ENCODE peak calls at places on chromosomes 6 and 20, in nine cellular contexts. G is cardiac muscle cell, Q is heart left ventricle, K is A549, T is transverse colon, I is ovary, E is colonic mucosa, A is hepatocyte, W is Panc1. Y is an unnamed sample.

GRCh38 chr6:70375166-70375565 is 38.1 kb upstream of the FAM135A start:
- DNase-seq in G (no peak), Q (no peak), K (no peak), T (no peak), I (no peak), E (no peak), A (no peak), W (peak), Y (no peak)

GRCh38 chr20:3406481-3407425 is 716 bp downstream of the DNAAF9 start:
- DNase-seq in G (peak), Q (peak), K (peak), T (peak), I (peak), E (peak), A (peak), W (no peak), Y (peak)

GRCh38 chr6:133198725-133199124 is 42.4 kb upstream of the EYA4 start:
- DNase-seq in G (no peak), Q (no peak), K (no peak), T (no peak), I (no peak), E (no peak), A (no peak), W (no peak), Y (no peak)

GRCh38 chr6:120274547-120274946 is 925.0 kb upstream of the MAN1A1 start:
- DNase-seq in G (no peak), Q (no peak), K (no peak), T (no peak), I (no peak), E (no peak), A (no peak), W (no peak), Y (no peak)

GRCh38 chr6:137471497-137471896 is 22.7 kb downstream of the OLIG3 start:
- DNase-seq in G (no peak), Q (no peak), K (no peak), T (no peak), I (no peak), E (no peak), A (no peak), W (no peak), Y (no peak)

GRCh38 chr20:2740702-2741101 is 48.1 kb downstream of the EBF4 start:
- DNase-seq in G (no peak), Q (no peak), K (no peak), T (no peak), I (no peak), E (no peak), A (no peak), W (no peak), Y (no peak)

GRCh38 chr6:111080713-111081112 is 6.6 kb upstream of the SLC16A10 start:
- DNase-seq in G (no peak), Q (no peak), K (no peak), T (no peak), I (no peak), E (peak), A (no peak), W (no peak), Y (no peak)

GRCh38 chr20:46400253-46400652 is 6.2 kb downstream of the ELMO2 start:
- DNase-seq in G (peak), Q (peak), K (no peak), T (no peak), I (no peak), E (no peak), A (peak), W (no peak), Y (no peak)

GRCh38 chr20:60249436-60249835 is 291.2 kb downstream of the CDH26 start:
- DNase-seq in G (no peak), Q (no peak), K (peak), T (no peak), I (no peak), E (no peak), A (no peak), W (peak), Y (no peak)

GRCh38 chr6:135962731-135963130 is 111.2 kb downstream of the PDE7B start:
- DNase-seq in G (no peak), Q (no peak), K (no peak), T (no peak), I (no peak), E (no peak), A (no peak), W (no peak), Y (no peak)

GRCh38 chr6:6998194-6998569 is 109.6 kb upstream of the RREB1 start:
- DNase-seq in G (no peak), Q (no peak), K (no peak), T (no peak), I (no peak), E (no peak), A (no peak), W (no peak), Y (no peak)

GRCh38 chr6:37483502-37483901 is 16.2 kb downstream of the CCDC167 start:
- DNase-seq in G (no peak), Q (no peak), K (no peak), T (no peak), I (no peak), E (no peak), A (no peak), W (no peak), Y (no peak)

GRCh38 chr6:129929433-129929832 is 68.3 kb upstream of the TMEM244 start:
- DNase-seq in G (no peak), Q (no peak), K (no peak), T (no peak), I (no peak), E (no peak), A (peak), W (no peak), Y (no peak)

GRCh38 chr6:43575772-43576551 is at the start of the genes POLH and XPO5:
- DNase-seq in G (peak), Q (peak), K (peak), T (peak), I (peak), E (peak), A (peak), W (peak), Y (peak)

GRCh38 chr20:43999848-44000247 is 85.2 kb downstream of the TOX2 start:
- DNase-seq in G (no peak), Q (no peak), K (no peak), T (no peak), I (no peak), E (no peak), A (no peak), W (no peak), Y (no peak)

GRCh38 chr20:13412806-13413445 is 191.9 kb downstream of the ISM1 start:
- DNase-seq in G (no peak), Q (no peak), K (no peak), T (no peak), I (no peak), E (no peak), A (no peak), W (no peak), Y (no peak)

GRCh38 chr6:155645328-155645727 is 189.7 kb upstream of the NOX3 start:
- DNase-seq in G (no peak), Q (no peak), K (no peak), T (no peak), I (no peak), E (no peak), A (no peak), W (peak), Y (no peak)

GRCh38 chr20:63116412-63117106 is 99.4 kb downstream of the YTHDF1 start:
- DNase-seq in G (peak), Q (no peak), K (peak), T (no peak), I (no peak), E (no peak), A (peak), W (no peak), Y (peak)

GRCh38 chr6:50986319-50986718 is 167.6 kb downstream of the TFAP2B start:
- DNase-seq in G (no peak), Q (no peak), K (no peak), T (no peak), I (no peak), E (no peak), A (no peak), W (no peak), Y (no peak)

GRCh38 chr6:89254569-89254968 is 37.4 kb upstream of the GABRR1 start:
- DNase-seq in G (no peak), Q (no peak), K (no peak), T (no peak), I (no peak), E (no peak), A (no peak), W (no peak), Y (no peak)

GRCh38 chr20:18007534-18008292 is 38.9 kb downstream of the MGME1 start:
- DNase-seq in G (no peak), Q (peak), K (no peak), T (peak), I (peak), E (peak), A (no peak), W (no peak), Y (no peak)

GRCh38 chr6:87700729-87701675 is 1.0 kb downstream of the AKIRIN2 start:
- DNase-seq in G (peak), Q (peak), K (peak), T (peak), I (peak), E (peak), A (peak), W (no peak), Y (peak)

DNA sequence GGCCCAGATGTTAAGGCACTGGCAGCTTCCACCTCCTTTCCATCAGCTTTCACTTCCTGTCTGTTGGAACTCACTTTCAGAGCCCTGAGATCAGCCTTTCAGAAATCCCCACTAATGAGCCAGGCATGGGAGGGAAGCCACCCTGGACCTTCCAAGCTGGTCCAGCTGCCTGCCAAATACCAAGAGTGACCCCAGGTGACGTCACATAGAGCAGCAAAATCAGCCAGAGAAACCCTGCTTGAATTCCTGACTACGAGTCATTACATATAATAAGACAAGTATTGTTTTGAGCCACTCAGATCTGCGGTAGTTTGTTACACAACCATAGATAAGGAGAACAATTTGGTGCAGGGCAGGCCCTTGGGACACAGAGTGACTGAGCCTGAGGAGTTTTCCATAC is 556.0 kb upstream of the JAG1 start:
- DNase-seq in G (peak), Q (peak), K (peak), T (peak), I (peak), E (no peak), A (peak), W (peak), Y (peak)
- H3K27ac ChIP-seq in G (peak), Q (peak), K (peak), T (peak), I (peak), E (no peak), A (peak), W (peak), Y (peak)

DNA sequence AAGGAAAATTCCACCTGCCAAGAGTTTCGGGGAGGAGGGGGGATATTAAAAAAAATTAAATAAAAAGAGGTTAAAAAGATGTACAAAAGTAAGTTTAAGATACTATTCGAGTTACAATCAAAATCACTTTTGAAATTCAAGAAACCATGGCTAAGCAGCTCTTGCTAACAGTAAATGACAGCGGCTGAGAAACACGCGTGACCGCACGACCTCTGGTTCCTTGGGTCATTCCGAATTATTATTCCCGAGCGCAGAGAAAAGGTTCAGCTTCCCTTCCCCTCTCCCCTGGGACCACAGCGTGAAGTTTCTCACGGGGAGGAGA is 566 bp downstream of the TMEM242 start:
- DNase-seq in G (no peak), Q (no peak), K (no peak), T (no peak), I (no peak), E (no peak), A (no peak), W (no peak), Y (no peak)
- H3K27ac ChIP-seq in G (peak), Q (peak), K (peak), T (peak), I (peak), E (peak), A (peak), W (peak), Y (peak)

GRCh38 chr6:27687154-27688013 is 214.5 kb upstream of the ZNF184 start:
- DNase-seq in G (peak), Q (peak), K (no peak), T (peak), I (peak), E (peak), A (peak), W (peak), Y (peak)
- H3K27ac ChIP-seq in G (peak), Q (peak), K (peak), T (peak), I (peak), E (peak), A (peak), W (peak), Y (no peak)

GRCh38 chr20:50336631-50337030 is 146.0 kb downstream of the CEBPB start:
- DNase-seq in G (no peak), Q (no peak), K (no peak), T (no peak), I (no peak), E (no peak), A (no peak), W (no peak), Y (no peak)

GRCh38 chr20:50338479-50339195 is 148.0 kb downstream of the CEBPB start:
- DNase-seq in G (peak), Q (no peak), K (no peak), T (no peak), I (peak), E (no peak), A (no peak), W (no peak), Y (no peak)

GRCh38 chr20:50335866-50336265 is 145.2 kb downstream of the CEBPB start:
- DNase-seq in G (no peak), Q (no peak), K (no peak), T (no peak), I (no peak), E (no peak), A (no peak), W (no peak), Y (no peak)

GRCh38 chr20:50339196-50339901 is 148.7 kb downstream of the CEBPB start:
- DNase-seq in G (no peak), Q (no peak), K (no peak), T (no peak), I (peak), E (no peak), A (no peak), W (no peak), Y (no peak)

DNA sequence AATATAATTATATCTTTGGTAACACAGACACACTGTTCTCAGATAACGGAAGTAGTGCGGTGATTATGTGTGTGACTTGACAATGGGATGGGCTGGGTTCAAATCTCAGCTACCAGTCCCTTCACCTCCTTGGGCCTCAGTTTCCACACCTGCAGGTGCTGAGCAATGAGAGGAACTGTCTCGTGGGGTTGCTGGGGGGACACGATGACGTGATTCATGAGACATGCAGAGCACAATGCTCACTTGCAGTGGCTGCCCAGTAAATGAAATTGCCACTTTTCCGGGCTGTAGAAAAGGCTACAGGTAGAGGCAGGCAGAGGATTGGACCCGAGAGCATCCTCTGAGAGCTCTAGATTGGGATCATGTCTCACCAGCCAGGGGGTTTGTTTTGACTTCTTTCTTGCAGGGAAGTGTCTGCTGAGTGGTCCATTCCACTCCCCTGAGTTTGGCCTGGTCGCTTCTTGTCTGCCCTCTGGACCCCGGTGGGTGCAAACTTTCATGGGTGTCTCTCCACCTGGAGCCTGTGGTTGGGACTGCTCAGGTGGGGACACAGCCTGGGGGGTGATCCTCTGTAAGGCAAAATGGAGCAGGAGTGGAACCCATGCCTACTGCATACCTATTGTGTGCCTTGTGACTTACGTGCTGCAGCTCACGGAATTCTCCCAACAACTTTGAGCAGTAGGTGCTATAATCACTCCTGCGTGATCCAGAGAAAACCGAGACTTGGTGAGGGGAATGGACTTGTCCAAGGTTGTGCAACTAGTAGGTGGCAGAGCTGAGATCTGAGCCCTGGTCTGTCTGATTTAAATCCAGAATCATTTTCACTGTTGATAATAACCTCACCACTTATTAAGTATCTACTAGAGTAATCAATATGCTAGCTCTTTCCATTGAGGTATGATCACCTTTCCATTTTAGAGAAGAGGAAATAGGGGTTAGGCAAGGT is 147.2 kb downstream of the CEBPB start:
- DNase-seq in G (no peak), Q (no peak), K (no peak), T (no peak), I (no peak), E (no peak), A (no peak), W (no peak), Y (no peak)
- H3K27ac ChIP-seq in G (no peak), Q (no peak), K (peak), T (peak), I (no peak), E (no peak), A (no peak), W (no peak), Y (peak)